ENCODE peak calls at places on chromosomes 6 and 20, in six cellular contexts. N is cardiac muscle cell, A is heart right ventricle, B is kidney, X is sigmoid colon, K is fibroblast of lung. I is an unnamed sample. For H3K4me1, the result is how much of the 10 kb centered on the place peaks cover.

GRCh38 chr6:113586413-113586812 is 270.7 kb upstream of the MARCKS start:
- DNase-seq in N (peak), A (no peak), B (no peak), X (no peak), K (peak), I (peak)

GRCh38 chr20:63856111-63856511 is 5.2 kb upstream of the ABHD16B start:
- DNase-seq in N (no peak), A (no peak), B (no peak), X (no peak), K (no peak), I (no peak)

GRCh38 chr6:32190946-32191677 is 1.1 kb upstream of the PBX2 start:
- DNase-seq in N (no peak), A (no peak), B (peak), X (no peak), K (no peak), I (no peak)

GRCh38 chr6:144156991-144157390 is 6.7 kb downstream of the STX11 start:
- DNase-seq in N (no peak), A (no peak), B (no peak), X (no peak), K (no peak), I (no peak)

GRCh38 chr6:169044376-169045230 is 209.0 kb downstream of the THBS2 start:
- DNase-seq in N (no peak), A (no peak), B (peak), X (no peak), K (no peak), I (no peak)

GRCh38 chr6:17907467-17908229 is 79.8 kb downstream of the KIF13A start:
- DNase-seq in N (no peak), A (peak), B (peak), X (peak), K (peak), I (peak)

GRCh38 chr6:131519670-131520436 is 53.2 kb upstream of the ARG1 start:
- DNase-seq in N (peak), A (no peak), B (no peak), X (no peak), K (peak), I (peak)

GRCh38 chr20:47355489-47356219 is 845 bp downstream of the ZMYND8 start:
- DNase-seq in N (no peak), A (no peak), B (no peak), X (no peak), K (no peak), I (no peak)

GRCh38 chr6:157267109-157267611 is 56.2 kb downstream of the TMEM242 start:
- DNase-seq in N (no peak), A (no peak), B (no peak), X (peak), K (no peak), I (no peak)

GRCh38 chr6:28161410-28162079 is 19.9 kb downstream of the ZKSCAN8 start:
- DNase-seq in N (peak), A (peak), B (peak), X (peak), K (peak), I (peak)

GRCh38 chr6:33252758-33253157 is 18.9 kb downstream of the VPS52 start:
- DNase-seq in N (no peak), A (no peak), B (no peak), X (no peak), K (no peak), I (no peak)

GRCh38 chr6:45411959-45412358 is 34.2 kb upstream of the SUPT3H start:
- DNase-seq in N (no peak), A (no peak), B (no peak), X (no peak), K (no peak), I (no peak)

GRCh38 chr6:33205172-33206026 is 944 bp downstream of the HSD17B8 start:
- DNase-seq in N (no peak), A (no peak), B (no peak), X (peak), K (no peak), I (peak)

GRCh38 chr6:108793449-108794134 is 54.6 kb upstream of the ARMC2 start:
- DNase-seq in N (no peak), A (no peak), B (no peak), X (no peak), K (no peak), I (no peak)

GRCh38 chr6:32982702-32983492 is 14.5 kb downstream of the BRD2 start:
- DNase-seq in N (no peak), A (no peak), B (no peak), X (no peak), K (no peak), I (no peak)

GRCh38 chr6:52164319-52165094 is 21.7 kb upstream of the IL17A start:
- DNase-seq in N (no peak), A (no peak), B (no peak), X (no peak), K (no peak), I (no peak)

GRCh38 chr6:156029296-156029985 is 573.8 kb upstream of the NOX3 start:
- DNase-seq in N (no peak), A (no peak), B (no peak), X (no peak), K (no peak), I (no peak)

GRCh38 chr20:33009214-33010132 is 2.0 kb downstream of the BPIFB2 start:
- DNase-seq in N (no peak), A (no peak), B (no peak), X (no peak), K (no peak), I (no peak)

GRCh38 chr20:37529214-37529967 is 1.7 kb upstream of the BLCAP start:
- DNase-seq in N (no peak), A (no peak), B (no peak), X (no peak), K (no peak), I (no peak)

GRCh38 chr6:30613251-30614043 is 3.6 kb downstream of the PPP1R10 start:
- DNase-seq in N (no peak), A (no peak), B (no peak), X (peak), K (peak), I (no peak)

GRCh38 chr20:62272200-62272599 is 30.6 kb upstream of the ADRM1 start:
- DNase-seq in N (no peak), A (no peak), B (no peak), X (no peak), K (no peak), I (no peak)

GRCh38 chr6:41577865-41578713 is 31.9 kb downstream of the FOXP4 start:
- DNase-seq in N (peak), A (no peak), B (no peak), X (no peak), K (peak), I (peak)

GRCh38 chr20:34708621-34709043 is 4.5 kb downstream of the TP53INP2 start:
- DNase-seq in N (peak), A (peak), B (peak), X (peak), K (peak), I (no peak)

GRCh38 chr20:64212750-64213149 is 42.8 kb upstream of the PCMTD2 start:
- DNase-seq in N (no peak), A (peak), B (peak), X (peak), K (peak), I (no peak)

GRCh38 chr6:119314894-119315272 is 34.7 kb downstream of the MAN1A1 start:
- DNase-seq in N (no peak), A (no peak), B (no peak), X (no peak), K (no peak), I (no peak)

GRCh38 chr20:64261138-64261537 is 5.6 kb downstream of the PCMTD2 start:
- DNase-seq in N (no peak), A (peak), B (peak), X (peak), K (peak), I (no peak)

GRCh38 chr20:17794400-17794799 is 94.6 kb downstream of the BANF2 start:
- DNase-seq in N (no peak), A (no peak), B (no peak), X (no peak), K (no peak), I (no peak)

GRCh38 chr6:166586424-166587156 is at the start of gene RAMACL:
- DNase-seq in N (peak), A (no peak), B (no peak), X (no peak), K (no peak), I (peak)

GRCh38 chr6:148307400-148307799 is 35.2 kb upstream of the SASH1 start:
- DNase-seq in N (no peak), A (no peak), B (no peak), X (no peak), K (no peak), I (peak)

GRCh38 chr20:41309817-41310216 is 7.7 kb downstream of the ZHX3 start:
- DNase-seq in N (no peak), A (no peak), B (no peak), X (no peak), K (peak), I (peak)

GRCh38 chr6:32882879-32883250 is 28.9 kb downstream of the PSMB9 start:
- DNase-seq in N (no peak), A (no peak), B (no peak), X (no peak), K (peak), I (peak)

GRCh38 chr20:58023346-58023745 is 205.1 kb downstream of the ANKRD60 start:
- DNase-seq in N (no peak), A (no peak), B (no peak), X (no peak), K (no peak), I (no peak)

GRCh38 chr6:165181951-165182414 is 127.4 kb downstream of the C6orf118 start:
- DNase-seq in N (no peak), A (no peak), B (no peak), X (no peak), K (no peak), I (peak)

GRCh38 chr6:95248501-95248900 is 328.8 kb upstream of the MANEA start:
- DNase-seq in N (no peak), A (no peak), B (no peak), X (no peak), K (peak), I (no peak)

GRCh38 chr6:149924206-149924932 is 1.4 kb upstream of the RAET1G start:
- DNase-seq in N (no peak), A (no peak), B (peak), X (no peak), K (no peak), I (no peak)

GRCh38 chr20:44748005-44748370 is 2.3 kb downstream of the KCNK15 start:
- DNase-seq in N (no peak), A (no peak), B (no peak), X (no peak), K (peak), I (no peak)

GRCh38 chr6:25882066-25882496 is 8.0 kb upstream of the SLC17A3 start:
- DNase-seq in N (peak), A (peak), B (peak), X (no peak), K (no peak), I (no peak)

DNA sequence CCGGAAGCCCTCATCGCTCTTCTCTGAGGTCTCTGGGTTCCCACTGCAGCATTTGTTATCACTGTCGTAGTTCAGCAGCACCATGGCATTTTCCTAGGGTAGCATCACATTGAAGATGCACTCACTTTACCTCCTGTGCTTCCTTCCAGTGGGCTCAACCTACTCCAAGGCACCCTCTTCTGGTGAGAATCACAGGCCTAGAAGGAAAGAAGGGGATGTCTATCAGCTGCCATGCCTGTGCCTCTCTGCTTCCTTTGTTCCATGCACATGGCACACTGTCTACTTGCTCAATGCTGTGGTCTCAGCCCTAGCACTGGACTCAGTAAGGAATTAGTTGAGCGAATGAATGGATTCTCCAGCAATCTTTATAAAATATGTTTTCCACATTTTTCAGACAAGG is 22.6 kb downstream of the CST4 start:
- DNase-seq in N (no peak), A (no peak), B (no peak), X (no peak), K (peak), I (no peak)
- TF ChIP-seq CTCF in N (peak), A (no peak), B (no peak), X (no peak), K (no peak), I (peak)

GRCh38 chr20:50543326-50543725 is 33.1 kb downstream of the PTPN1 start:
- DNase-seq in N (no peak), A (no peak), B (no peak), X (no peak), K (no peak), I (no peak)
- H3K4me1 ChIP-seq in N (under half), A (under half), B (under half), X (under half), K (under half), I (under half)

GRCh38 chr6:35413911-35414310 is 38.2 kb upstream of the FANCE start:
- DNase-seq in N (no peak), A (no peak), B (no peak), X (no peak), K (no peak), I (no peak)

GRCh38 chr6:35412102-35412501 is 40.0 kb upstream of the FANCE start:
- DNase-seq in N (no peak), A (no peak), B (no peak), X (no peak), K (no peak), I (peak)

GRCh38 chr6:35419431-35419830 is 32.7 kb upstream of the FANCE start:
- DNase-seq in N (peak), A (no peak), B (no peak), X (no peak), K (peak), I (no peak)

GRCh38 chr6:35417979-35418661 is 34.0 kb upstream of the FANCE start:
- DNase-seq in N (no peak), A (no peak), B (no peak), X (no peak), K (no peak), I (no peak)

GRCh38 chr6:35415065-35415880 is 36.9 kb upstream of the FANCE start:
- DNase-seq in N (peak), A (peak), B (peak), X (peak), K (peak), I (peak)
- H3K27ac ChIP-seq in N (no peak), A (no peak), B (no peak), X (peak), K (peak), I (peak)

GRCh38 chr20:9608639-9609440 is 94.5 kb downstream of the LAMP5 start:
- DNase-seq in N (no peak), A (no peak), B (no peak), X (no peak), K (no peak), I (no peak)

GRCh38 chr20:9610665-9611064 is 96.3 kb downstream of the LAMP5 start:
- DNase-seq in N (no peak), A (no peak), B (no peak), X (no peak), K (no peak), I (no peak)

GRCh38 chr20:9609892-9610502 is 95.6 kb downstream of the LAMP5 start:
- DNase-seq in N (peak), A (peak), B (no peak), X (no peak), K (peak), I (no peak)

GRCh38 chr20:9613871-9614270 is 99.5 kb downstream of the LAMP5 start:
- DNase-seq in N (no peak), A (no peak), B (no peak), X (no peak), K (no peak), I (no peak)

DNA sequence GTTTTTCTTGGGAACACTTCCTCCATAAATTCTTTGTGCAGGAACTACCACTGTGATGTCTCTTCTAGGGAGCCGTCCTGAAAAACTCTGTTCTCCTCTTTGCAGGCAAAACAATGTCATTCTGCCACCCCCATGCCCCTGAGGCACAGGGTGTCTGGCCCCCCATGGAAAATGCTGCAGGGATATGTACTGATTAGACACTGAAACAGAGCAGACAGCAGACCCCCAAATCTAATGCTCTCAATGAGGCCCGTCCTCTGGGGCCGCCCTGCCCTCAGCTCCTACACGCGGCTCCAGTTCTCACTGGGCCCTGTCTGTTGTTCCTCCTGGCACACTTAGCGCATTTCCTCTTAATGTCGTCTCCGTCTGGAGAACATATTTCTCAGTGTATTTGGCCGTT is 97.5 kb downstream of the LAMP5 start:
- DNase-seq in N (no peak), A (no peak), B (no peak), X (no peak), K (no peak), I (no peak)
- TF ChIP-seq CTCF in N (no peak), A (no peak), B (no peak), X (no peak), K (no peak), I (no peak)